ENCODE peak calls at places on chromosomes 5 and 9, in six cellular contexts. One of them, this sample, is unnamed.

GRCh38 chr5:44002381-44002901 is 386.8 kb downstream of the FGF10 start:
- DNase-seq in RWPE1: no peak
- DNase-seq in B cell: no peak
- DNase-seq in A673: no peak
- DNase-seq in nephron progenitor cell: no peak
- DNase-seq in right atrium auricular region: no peak
- DNase-seq in this sample: no peak

GRCh38 chr9:27528278-27528885 is 1.2 kb downstream of the MOB3B start:
- DNase-seq in RWPE1: peak; percentile 84
- DNase-seq in B cell: peak; percentile 80
- DNase-seq in A673: no peak
- DNase-seq in nephron progenitor cell: peak; percentile 76
- DNase-seq in right atrium auricular region: peak; percentile 83
- DNase-seq in this sample: peak; percentile 62

GRCh38 chr9:38141751-38142150 is 72.7 kb upstream of the SHB start:
- DNase-seq in RWPE1: peak; percentile 67
- DNase-seq in B cell: no peak
- DNase-seq in A673: peak; percentile 29
- DNase-seq in nephron progenitor cell: no peak
- DNase-seq in right atrium auricular region: no peak
- DNase-seq in this sample: no peak

GRCh38 chr5:79255786-79256557 is 20.0 kb downstream of the JMY start:
- DNase-seq in RWPE1: peak; percentile 37
- DNase-seq in B cell: no peak
- DNase-seq in A673: peak; percentile 66
- DNase-seq in nephron progenitor cell: peak; percentile 49
- DNase-seq in right atrium auricular region: no peak
- DNase-seq in this sample: no peak

GRCh38 chr5:71883745-71884103 is 164.6 kb downstream of the CARTPT start:
- DNase-seq in RWPE1: no peak
- DNase-seq in B cell: no peak
- DNase-seq in A673: no peak
- DNase-seq in nephron progenitor cell: no peak
- DNase-seq in right atrium auricular region: no peak
- DNase-seq in this sample: no peak

GRCh38 chr5:91151947-91152346 is 231.2 kb downstream of the ARRDC3 start:
- DNase-seq in RWPE1: peak; percentile 86
- DNase-seq in B cell: no peak
- DNase-seq in A673: peak; percentile 95
- DNase-seq in nephron progenitor cell: no peak
- DNase-seq in right atrium auricular region: no peak
- DNase-seq in this sample: no peak

GRCh38 chr5:38576442-38576841 is 20.0 kb upstream of the LIFR start:
- DNase-seq in RWPE1: no peak
- DNase-seq in B cell: no peak
- DNase-seq in A673: no peak
- DNase-seq in nephron progenitor cell: no peak
- DNase-seq in right atrium auricular region: no peak
- DNase-seq in this sample: no peak

GRCh38 chr5:140833993-140834392 is at the start of gene PCDHA7:
- DNase-seq in RWPE1: no peak
- DNase-seq in B cell: no peak
- DNase-seq in A673: peak; percentile 42
- DNase-seq in nephron progenitor cell: no peak
- DNase-seq in right atrium auricular region: no peak
- DNase-seq in this sample: no peak

GRCh38 chr9:12702160-12702758 is 9.1 kb downstream of the TYRP1 start:
- DNase-seq in RWPE1: peak; percentile 31
- DNase-seq in B cell: no peak
- DNase-seq in A673: peak; percentile 66
- DNase-seq in nephron progenitor cell: peak; percentile 41
- DNase-seq in right atrium auricular region: peak; percentile 69
- DNase-seq in this sample: no peak

GRCh38 chr9:14515564-14516198 is 177.6 kb downstream of the ZDHHC21 start:
- DNase-seq in RWPE1: no peak
- DNase-seq in B cell: no peak
- DNase-seq in A673: no peak
- DNase-seq in nephron progenitor cell: peak; percentile 7
- DNase-seq in right atrium auricular region: no peak
- DNase-seq in this sample: no peak

GRCh38 chr5:174381241-174381640 is 335.7 kb downstream of the NSG2 start:
- DNase-seq in RWPE1: no peak
- DNase-seq in B cell: no peak
- DNase-seq in A673: no peak
- DNase-seq in nephron progenitor cell: no peak
- DNase-seq in right atrium auricular region: no peak
- DNase-seq in this sample: no peak

GRCh38 chr9:125380406-125380805 is 118.8 kb downstream of the GAPVD1 start:
- DNase-seq in RWPE1: no peak
- DNase-seq in B cell: no peak
- DNase-seq in A673: no peak
- DNase-seq in nephron progenitor cell: no peak
- DNase-seq in right atrium auricular region: no peak
- DNase-seq in this sample: no peak

GRCh38 chr5:139392324-139392677 is 2.6 kb upstream of the MZB1 start:
- DNase-seq in RWPE1: no peak
- DNase-seq in B cell: no peak
- DNase-seq in A673: no peak
- DNase-seq in nephron progenitor cell: no peak
- DNase-seq in right atrium auricular region: no peak
- DNase-seq in this sample: no peak

GRCh38 chr5:109611505-109611904 is 78.2 kb upstream of the MAN2A1 start:
- DNase-seq in RWPE1: no peak
- DNase-seq in B cell: no peak
- DNase-seq in A673: peak; percentile 99
- DNase-seq in nephron progenitor cell: no peak
- DNase-seq in right atrium auricular region: no peak
- DNase-seq in this sample: no peak

GRCh38 chr9:126612813-126613641 is 701 bp upstream of the LMX1B start:
- DNase-seq in RWPE1: no peak
- DNase-seq in B cell: peak; percentile 41
- DNase-seq in A673: no peak
- DNase-seq in nephron progenitor cell: peak; percentile 59
- DNase-seq in right atrium auricular region: no peak
- DNase-seq in this sample: no peak

DNA sequence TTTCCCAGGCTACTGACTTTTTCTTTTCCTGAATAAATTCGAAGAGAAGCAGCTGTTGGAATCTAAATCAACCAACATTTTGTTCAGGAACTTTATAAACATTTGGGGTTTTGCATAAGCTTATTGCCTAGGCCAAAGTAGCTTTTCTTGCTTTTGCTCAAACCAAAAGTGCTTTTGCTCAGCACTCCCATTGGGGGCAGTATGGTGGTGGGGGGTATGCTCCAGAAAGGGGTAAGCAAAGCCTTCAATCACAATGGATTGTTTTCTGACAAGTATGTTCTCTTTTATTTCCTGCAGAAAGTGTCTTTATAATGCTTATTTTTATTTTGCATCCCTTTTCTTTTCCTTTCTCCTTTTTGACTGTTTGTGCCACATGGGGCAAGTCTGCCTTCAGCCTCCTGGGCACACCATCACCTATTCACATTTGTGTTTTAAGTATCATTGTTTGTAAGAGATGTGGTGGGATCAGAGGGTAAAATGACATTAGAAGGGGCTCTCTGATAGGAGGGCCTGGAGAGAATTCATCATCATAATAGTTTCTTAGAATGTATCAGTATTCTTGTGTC is 86.0 kb downstream of the PRDM6 start:
- DNase-seq in RWPE1: no peak
- DNase-seq in B cell: no peak
- DNase-seq in A673: no peak
- DNase-seq in nephron progenitor cell: no peak
- DNase-seq in right atrium auricular region: no peak
- DNase-seq in this sample: no peak
- TF ChIP-seq CTCF in RWPE1: no peak
- TF ChIP-seq CTCF in B cell: no peak
- TF ChIP-seq CTCF in A673: peak; percentile 15
- TF ChIP-seq CTCF in nephron progenitor cell: no peak
- TF ChIP-seq CTCF in right atrium auricular region: no peak
- TF ChIP-seq CTCF in this sample: no peak

GRCh38 chr5:133246053-133246370 is 194.2 kb downstream of the HSPA4 start:
- DNase-seq in RWPE1: no peak
- DNase-seq in B cell: no peak
- DNase-seq in A673: no peak
- DNase-seq in nephron progenitor cell: no peak
- DNase-seq in right atrium auricular region: no peak
- DNase-seq in this sample: no peak

GRCh38 chr5:133242221-133242835 is 190.5 kb downstream of the HSPA4 start:
- DNase-seq in RWPE1: no peak
- DNase-seq in B cell: no peak
- DNase-seq in A673: no peak
- DNase-seq in nephron progenitor cell: no peak
- DNase-seq in right atrium auricular region: no peak
- DNase-seq in this sample: peak; percentile 50

GRCh38 chr5:133243196-133243595 is 191.4 kb downstream of the HSPA4 start:
- DNase-seq in RWPE1: no peak
- DNase-seq in B cell: no peak
- DNase-seq in A673: no peak
- DNase-seq in nephron progenitor cell: no peak
- DNase-seq in right atrium auricular region: no peak
- DNase-seq in this sample: no peak

GRCh38 chr5:133245191-133246052 is 193.6 kb downstream of the HSPA4 start:
- DNase-seq in RWPE1: peak; percentile 98
- DNase-seq in B cell: no peak
- DNase-seq in A673: peak; percentile 29
- DNase-seq in nephron progenitor cell: no peak
- DNase-seq in right atrium auricular region: no peak
- DNase-seq in this sample: no peak

DNA sequence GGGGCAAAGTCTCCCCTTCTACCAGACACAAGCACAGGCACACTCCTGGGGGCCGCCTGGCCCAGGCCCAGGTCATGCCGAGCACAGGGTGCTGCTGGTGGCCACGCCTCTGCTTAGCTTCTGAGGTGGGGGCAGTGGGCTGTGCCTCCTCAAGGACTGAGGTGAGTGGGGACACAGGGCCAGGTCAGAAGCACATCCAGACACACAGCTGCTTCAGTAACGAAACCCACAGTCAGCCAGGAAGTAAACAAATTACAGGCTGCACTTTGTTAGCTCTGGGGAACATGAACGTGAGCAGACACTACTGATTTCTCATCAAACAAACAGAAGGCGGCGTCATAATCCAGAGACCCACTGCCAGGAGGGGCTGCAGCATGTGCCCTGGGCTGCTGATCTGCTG is 192.4 kb downstream of the HSPA4 start:
- DNase-seq in RWPE1: no peak
- DNase-seq in B cell: no peak
- DNase-seq in A673: no peak
- DNase-seq in nephron progenitor cell: no peak
- DNase-seq in right atrium auricular region: no peak
- DNase-seq in this sample: peak; percentile 71
- TF ChIP-seq CTCF in RWPE1: no peak
- TF ChIP-seq CTCF in B cell: no peak
- TF ChIP-seq CTCF in A673: no peak
- TF ChIP-seq CTCF in nephron progenitor cell: no peak
- TF ChIP-seq CTCF in right atrium auricular region: no peak
- TF ChIP-seq CTCF in this sample: no peak

DNA sequence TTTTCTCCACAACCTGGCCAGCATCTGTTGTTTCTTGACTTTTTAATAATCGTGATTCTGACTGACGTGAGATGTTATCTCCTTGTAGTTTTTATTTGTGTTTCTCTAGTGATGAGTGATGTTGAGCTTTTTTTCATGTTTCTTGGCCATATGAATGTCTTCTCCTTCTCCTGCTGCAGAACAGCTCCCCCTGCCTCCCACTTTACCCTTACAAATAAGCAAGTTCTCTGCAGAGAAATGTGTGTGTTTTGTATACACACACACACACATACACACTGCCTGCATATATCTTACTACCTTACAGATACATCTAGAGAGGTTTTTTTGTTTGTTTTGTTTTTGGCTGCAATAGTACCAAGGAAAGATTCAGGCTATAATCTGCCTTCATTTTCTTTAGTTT is 88.7 kb upstream of the PHF24 start:
- DNase-seq in RWPE1: no peak
- DNase-seq in B cell: no peak
- DNase-seq in A673: peak; percentile 41
- DNase-seq in nephron progenitor cell: no peak
- DNase-seq in right atrium auricular region: no peak
- DNase-seq in this sample: no peak
- TF ChIP-seq CTCF in RWPE1: peak; percentile 69
- TF ChIP-seq CTCF in B cell: no peak
- TF ChIP-seq CTCF in A673: peak; percentile 57
- TF ChIP-seq CTCF in nephron progenitor cell: no peak
- TF ChIP-seq CTCF in right atrium auricular region: peak; percentile 50
- TF ChIP-seq CTCF in this sample: peak; percentile 31

GRCh38 chr5:33685873-33686550 is 205.8 kb downstream of the ADAMTS12 start:
- DNase-seq in RWPE1: no peak
- DNase-seq in B cell: no peak
- DNase-seq in A673: no peak
- DNase-seq in nephron progenitor cell: peak; percentile 27
- DNase-seq in right atrium auricular region: no peak
- DNase-seq in this sample: no peak
- TF ChIP-seq CTCF in RWPE1: no peak
- TF ChIP-seq CTCF in B cell: no peak
- TF ChIP-seq CTCF in A673: no peak
- TF ChIP-seq CTCF in nephron progenitor cell: no peak
- TF ChIP-seq CTCF in right atrium auricular region: no peak
- TF ChIP-seq CTCF in this sample: no peak

GRCh38 chr9:130962418-130963316 is 23.6 kb upstream of the FIBCD1 start:
- DNase-seq in RWPE1: peak; percentile 100
- DNase-seq in B cell: no peak
- DNase-seq in A673: peak; percentile 37
- DNase-seq in nephron progenitor cell: no peak
- DNase-seq in right atrium auricular region: peak; percentile 73
- DNase-seq in this sample: no peak
- TF ChIP-seq CTCF in RWPE1: no peak
- TF ChIP-seq CTCF in B cell: no peak
- TF ChIP-seq CTCF in A673: no peak
- TF ChIP-seq CTCF in nephron progenitor cell: no peak
- TF ChIP-seq CTCF in right atrium auricular region: no peak
- TF ChIP-seq CTCF in this sample: no peak

GRCh38 chr5:5884593-5884992 is 462.1 kb downstream of the ICE1 start:
- DNase-seq in RWPE1: no peak
- DNase-seq in B cell: no peak
- DNase-seq in A673: no peak
- DNase-seq in nephron progenitor cell: no peak
- DNase-seq in right atrium auricular region: no peak
- DNase-seq in this sample: no peak

GRCh38 chr5:5885782-5886181 is 463.3 kb downstream of the ICE1 start:
- DNase-seq in RWPE1: no peak
- DNase-seq in B cell: no peak
- DNase-seq in A673: no peak
- DNase-seq in nephron progenitor cell: no peak
- DNase-seq in right atrium auricular region: no peak
- DNase-seq in this sample: no peak

GRCh38 chr5:5887818-5888217 is 465.3 kb downstream of the ICE1 start:
- DNase-seq in RWPE1: no peak
- DNase-seq in B cell: no peak
- DNase-seq in A673: no peak
- DNase-seq in nephron progenitor cell: no peak
- DNase-seq in right atrium auricular region: no peak
- DNase-seq in this sample: no peak

GRCh38 chr5:5886353-5886752 is 463.9 kb downstream of the ICE1 start:
- DNase-seq in RWPE1: no peak
- DNase-seq in B cell: no peak
- DNase-seq in A673: no peak
- DNase-seq in nephron progenitor cell: no peak
- DNase-seq in right atrium auricular region: no peak
- DNase-seq in this sample: no peak

GRCh38 chr5:5886812-5887486 is 464.5 kb downstream of the ICE1 start:
- DNase-seq in RWPE1: peak; percentile 17
- DNase-seq in B cell: peak; percentile 70
- DNase-seq in A673: no peak
- DNase-seq in nephron progenitor cell: peak; percentile 58
- DNase-seq in right atrium auricular region: no peak
- DNase-seq in this sample: peak; percentile 79
- TF ChIP-seq CTCF in RWPE1: peak; percentile 67
- TF ChIP-seq CTCF in B cell: peak; percentile 77
- TF ChIP-seq CTCF in A673: peak; percentile 59
- TF ChIP-seq CTCF in nephron progenitor cell: peak; percentile 62
- TF ChIP-seq CTCF in right atrium auricular region: peak; percentile 66
- TF ChIP-seq CTCF in this sample: peak; percentile 73